ENCODE peak calls at places on chromosome 18, in five cellular contexts. One of them, this sample, is unnamed.

GRCh38 chr18:74519320-74520095 is 14.8 kb upstream of the CNDP1 start:
- DNase-seq in colonic mucosa: no peak
- DNase-seq in left cardiac atrium: no peak
- DNase-seq in BE2C: no peak
- DNase-seq in NCI-H526: no peak
- DNase-seq in this sample: no peak

GRCh38 chr18:51171208-51171607 is 26.3 kb downstream of the MEX3C start:
- DNase-seq in colonic mucosa: no peak
- DNase-seq in left cardiac atrium: no peak
- DNase-seq in NCI-H526: no peak
- DNase-seq in BE2C: no peak
- DNase-seq in this sample: no peak

GRCh38 chr18:39455300-39455699 is 1889.7 kb upstream of the CELF4 start:
- DNase-seq in colonic mucosa: no peak
- DNase-seq in BE2C: no peak
- DNase-seq in left cardiac atrium: peak; percentile 21
- DNase-seq in NCI-H526: no peak
- DNase-seq in this sample: no peak

GRCh38 chr18:75276813-75277628 is 66.4 kb downstream of the TSHZ1 start:
- DNase-seq in BE2C: no peak
- DNase-seq in left cardiac atrium: no peak
- DNase-seq in NCI-H526: no peak
- DNase-seq in colonic mucosa: no peak
- DNase-seq in this sample: no peak

GRCh38 chr18:25345432-25345831 is 6.5 kb downstream of the ZNF521 start:
- DNase-seq in NCI-H526: no peak
- DNase-seq in left cardiac atrium: no peak
- DNase-seq in BE2C: no peak
- DNase-seq in colonic mucosa: no peak
- DNase-seq in this sample: no peak

GRCh38 chr18:50694147-50694546 is 125.7 kb downstream of the MRO start:
- DNase-seq in BE2C: no peak
- DNase-seq in NCI-H526: no peak
- DNase-seq in left cardiac atrium: no peak
- DNase-seq in colonic mucosa: no peak
- DNase-seq in this sample: no peak

GRCh38 chr18:59612461-59612860 is 84.8 kb downstream of the CCBE1 start:
- DNase-seq in NCI-H526: no peak
- DNase-seq in BE2C: no peak
- DNase-seq in colonic mucosa: no peak
- DNase-seq in left cardiac atrium: no peak
- DNase-seq in this sample: no peak

GRCh38 chr18:75592527-75592926 is 165.0 kb upstream of the SMIM21 start:
- DNase-seq in left cardiac atrium: no peak
- DNase-seq in BE2C: no peak
- DNase-seq in NCI-H526: no peak
- DNase-seq in colonic mucosa: no peak
- DNase-seq in this sample: no peak

GRCh38 chr18:78595453-78595852 is 384.2 kb upstream of the SALL3 start:
- DNase-seq in NCI-H526: no peak
- DNase-seq in BE2C: no peak
- DNase-seq in colonic mucosa: no peak
- DNase-seq in left cardiac atrium: no peak
- DNase-seq in this sample: no peak

GRCh38 chr18:31652875-31653274 is 31.5 kb downstream of the B4GALT6 start:
- DNase-seq in BE2C: no peak
- DNase-seq in colonic mucosa: no peak
- DNase-seq in left cardiac atrium: no peak
- DNase-seq in NCI-H526: no peak
- DNase-seq in this sample: no peak

GRCh38 chr18:69755041-69755440 is 192.6 kb downstream of the CD226 start:
- DNase-seq in NCI-H526: no peak
- DNase-seq in left cardiac atrium: no peak
- DNase-seq in colonic mucosa: no peak
- DNase-seq in BE2C: no peak
- DNase-seq in this sample: no peak

GRCh38 chr18:50807199-50807598 is 12.6 kb downstream of the MRO start:
- DNase-seq in colonic mucosa: no peak
- DNase-seq in BE2C: no peak
- DNase-seq in NCI-H526: no peak
- DNase-seq in left cardiac atrium: no peak
- DNase-seq in this sample: peak; percentile 81

GRCh38 chr18:42412896-42413295 is 457.9 kb downstream of the PIK3C3 start:
- DNase-seq in colonic mucosa: no peak
- DNase-seq in BE2C: no peak
- DNase-seq in left cardiac atrium: no peak
- DNase-seq in NCI-H526: no peak
- DNase-seq in this sample: no peak

GRCh38 chr18:70256184-70256583 is 32.7 kb upstream of the SOCS6 start:
- DNase-seq in BE2C: no peak
- DNase-seq in colonic mucosa: no peak
- DNase-seq in NCI-H526: no peak
- DNase-seq in left cardiac atrium: no peak
- DNase-seq in this sample: no peak

GRCh38 chr18:79782566-79783308 is 15.0 kb upstream of the KCNG2 start:
- DNase-seq in colonic mucosa: no peak
- DNase-seq in NCI-H526: no peak
- DNase-seq in BE2C: no peak
- DNase-seq in left cardiac atrium: no peak
- DNase-seq in this sample: no peak

GRCh38 chr18:47881752-47882455 is 48.6 kb downstream of the SMAD2 start:
- DNase-seq in BE2C: no peak
- DNase-seq in NCI-H526: no peak
- DNase-seq in colonic mucosa: no peak
- DNase-seq in left cardiac atrium: no peak
- DNase-seq in this sample: no peak

GRCh38 chr18:68438983-68439382 is 275.9 kb downstream of the TMX3 start:
- DNase-seq in NCI-H526: no peak
- DNase-seq in left cardiac atrium: peak; percentile 23
- DNase-seq in colonic mucosa: no peak
- DNase-seq in BE2C: no peak
- DNase-seq in this sample: no peak

GRCh38 chr18:38497281-38497680 is 931.7 kb upstream of the CELF4 start:
- DNase-seq in left cardiac atrium: no peak
- DNase-seq in colonic mucosa: no peak
- DNase-seq in BE2C: no peak
- DNase-seq in NCI-H526: no peak
- DNase-seq in this sample: no peak